ENCODE peak calls at places on chromosomes 6 and 20, in six cellular contexts. J is CD14-positive monocyte, U is GM12865, Q is heart left ventricle, L is coronary artery, D is AG04449. K is an unnamed sample.
A peak's percentile ranks its signal among the peaks of the same experiment; 100 is the strongest.

GRCh38 chr6:90425161-90425641 is 128.6 kb upstream of the BACH2 start:
- DNase-seq in J (no peak), U (peak; percentile 83), Q (no peak), L (no peak), D (no peak), K (peak; percentile 63)

GRCh38 chr20:57090590-57091560 is 175.6 kb downstream of the BMP7 start:
- DNase-seq in J (no peak), U (no peak), Q (no peak), L (no peak), D (no peak), K (no peak)

GRCh38 chr20:43357352-43357751 is 100.3 kb upstream of the SRSF6 start:
- DNase-seq in J (no peak), U (no peak), Q (no peak), L (no peak), D (no peak), K (no peak)

GRCh38 chr6:159056941-159057340 is 12.2 kb upstream of the TAGAP start:
- DNase-seq in J (no peak), U (no peak), Q (no peak), L (no peak), D (no peak), K (no peak)

GRCh38 chr6:93745306-93745705 is 325.9 kb upstream of the EPHA7 start:
- DNase-seq in J (no peak), U (no peak), Q (no peak), L (no peak), D (no peak), K (no peak)

GRCh38 chr6:6434151-6434550 is 113.7 kb upstream of the F13A1 start:
- DNase-seq in J (no peak), U (no peak), Q (no peak), L (no peak), D (no peak), K (no peak)

GRCh38 chr6:77124604-77125003 is 338.7 kb downstream of the HTR1B start:
- DNase-seq in J (no peak), U (peak; percentile 1), Q (no peak), L (no peak), D (no peak), K (no peak)

GRCh38 chr20:44031001-44031574 is 116.4 kb downstream of the TOX2 start:
- DNase-seq in J (no peak), U (no peak), Q (no peak), L (peak; percentile 21), D (no peak), K (no peak)

GRCh38 chr6:37354526-37355384 is 972 bp downstream of the RNF8 start:
- DNase-seq in J (no peak), U (peak; percentile 11), Q (peak; percentile 27), L (no peak), D (no peak), K (peak; percentile 41)

GRCh38 chr6:160431791-160432404 is 83.7 kb downstream of the SLC22A3 start:
- DNase-seq in J (no peak), U (no peak), Q (no peak), L (no peak), D (no peak), K (no peak)

GRCh38 chr6:21999012-21999528 is 297.8 kb downstream of the PRL start:
- DNase-seq in J (no peak), U (no peak), Q (no peak), L (no peak), D (no peak), K (no peak)

GRCh38 chr20:42192321-42192720 is 574.1 kb upstream of the CHD6 start:
- DNase-seq in J (no peak), U (no peak), Q (no peak), L (no peak), D (no peak), K (no peak)

GRCh38 chr6:66865771-66866170 is 1158.7 kb upstream of the EYS start:
- DNase-seq in J (no peak), U (no peak), Q (no peak), L (no peak), D (no peak), K (no peak)

GRCh38 chr6:22512716-22513452 is 56.5 kb upstream of the HDGFL1 start:
- DNase-seq in J (no peak), U (peak; percentile 63), Q (no peak), L (no peak), D (no peak), K (no peak)

GRCh38 chr6:2768696-2769095 is 3.5 kb downstream of the WRNIP1 start:
- DNase-seq in J (no peak), U (no peak), Q (no peak), L (no peak), D (no peak), K (no peak)

GRCh38 chr6:116535109-116535508 is 10.4 kb downstream of the TRAPPC3L start:
- DNase-seq in J (no peak), U (no peak), Q (no peak), L (no peak), D (no peak), K (no peak)

GRCh38 chr20:58296328-58296837 is 13.1 kb upstream of the RAB22A start:
- DNase-seq in J (no peak), U (no peak), Q (no peak), L (no peak), D (no peak), K (no peak)

GRCh38 chr20:52379723-52380336 is 188.3 kb upstream of the ZFP64 start:
- DNase-seq in J (no peak), U (peak; percentile 20), Q (no peak), L (no peak), D (no peak), K (peak; percentile 35)

GRCh38 chr6:43269273-43270007 is 26.2 kb downstream of the TTBK1 start:
- DNase-seq in J (no peak), U (no peak), Q (peak; percentile 50), L (no peak), D (no peak), K (no peak)

GRCh38 chr6:149941583-149942460 is at the start of gene ULBP2:
- DNase-seq in J (peak; percentile 95), U (peak; percentile 61), Q (peak; percentile 87), L (peak; percentile 89), D (peak; percentile 83), K (peak; percentile 79)

GRCh38 chr20:19784511-19785172 is 26.6 kb downstream of the RIN2 start:
- DNase-seq in J (peak; percentile 62), U (peak; percentile 67), Q (peak; percentile 64), L (no peak), D (no peak), K (peak; percentile 55)

GRCh38 chr6:87907521-87907920 is 140.1 kb upstream of the SPACA1 start:
- DNase-seq in J (no peak), U (peak; percentile 82), Q (no peak), L (no peak), D (peak; percentile 19), K (no peak)

DNA sequence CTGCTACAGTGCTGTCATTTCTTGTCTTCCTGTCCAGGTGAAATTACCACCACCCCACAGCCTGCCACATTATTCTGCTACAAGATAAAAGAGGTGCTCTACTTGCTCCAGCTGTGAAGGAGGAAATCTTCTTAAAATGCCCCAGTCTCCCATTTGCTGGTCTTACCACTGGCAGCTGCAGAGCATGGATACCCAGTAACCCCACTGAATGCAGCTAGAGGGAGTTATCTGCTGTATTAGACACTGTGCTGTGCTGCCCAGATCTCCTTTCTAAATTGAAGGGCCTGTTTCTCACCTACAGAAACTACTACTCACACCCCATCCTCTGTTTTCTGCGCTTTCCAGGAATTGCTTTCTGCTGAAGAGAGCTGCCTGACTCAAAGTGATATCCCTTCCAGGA is 517.8 kb downstream of the PKHD1 start:
- DNase-seq in J (no peak), U (peak; percentile 9), Q (no peak), L (no peak), D (no peak), K (no peak)
- TF ChIP-seq CTCF in J (no peak), U (peak; percentile 2), Q (no peak), L (no peak), D (no peak), K (peak; percentile 6)

GRCh38 chr6:170237999-170238740 is 52.7 kb downstream of the DLL1 start:
- DNase-seq in J (no peak), U (no peak), Q (no peak), L (no peak), D (no peak), K (no peak)

GRCh38 chr6:170243386-170243785 is 47.5 kb downstream of the DLL1 start:
- DNase-seq in J (no peak), U (no peak), Q (no peak), L (no peak), D (no peak), K (no peak)

GRCh38 chr6:170236131-170236851 is 54.6 kb downstream of the DLL1 start:
- DNase-seq in J (no peak), U (no peak), Q (no peak), L (no peak), D (no peak), K (no peak)

GRCh38 chr6:170235726-170236125 is 55.2 kb downstream of the DLL1 start:
- DNase-seq in J (no peak), U (no peak), Q (no peak), L (no peak), D (no peak), K (no peak)

GRCh38 chr6:170238741-170239565 is 51.9 kb downstream of the DLL1 start:
- DNase-seq in J (peak; percentile 5), U (no peak), Q (no peak), L (no peak), D (no peak), K (no peak)
- TF ChIP-seq CTCF in J (no peak), U (no peak), Q (no peak), L (no peak), D (no peak), K (no peak)

GRCh38 chr6:99588618-99589289 is 17.9 kb upstream of the PRDM13 start:
- DNase-seq in J (no peak), U (peak; percentile 88), Q (peak; percentile 48), L (no peak), D (no peak), K (peak; percentile 68)
- TF ChIP-seq CTCF in J (peak; percentile 51), U (peak; percentile 86), Q (peak; percentile 34), L (peak; percentile 13), D (peak; percentile 64), K (peak; percentile 91)

GRCh38 chr20:50112512-50113419 is at the start of gene UBE2V1:
- DNase-seq in J (peak; percentile 91), U (peak; percentile 94), Q (peak; percentile 93), L (peak; percentile 95), D (no peak), K (peak; percentile 91)
- TF ChIP-seq CTCF in J (peak; percentile 47), U (peak; percentile 43), Q (no peak), L (no peak), D (peak; percentile 43), K (peak; percentile 49)

GRCh38 chr20:22472386-22472785 is 112.0 kb downstream of the FOXA2 start:
- DNase-seq in J (no peak), U (no peak), Q (no peak), L (no peak), D (no peak), K (no peak)
- TF ChIP-seq CTCF in J (no peak), U (no peak), Q (no peak), L (no peak), D (no peak), K (no peak)

GRCh38 chr20:6664574-6664973 is 102.9 kb upstream of the BMP2 start:
- DNase-seq in J (no peak), U (no peak), Q (no peak), L (no peak), D (no peak), K (no peak)
- TF ChIP-seq CTCF in J (no peak), U (no peak), Q (no peak), L (no peak), D (no peak), K (no peak)

K was measured in GM13977.